ENCODE peak calls at places on chromosomes 3 and 15, in six cellular contexts. One of them, this sample, is unnamed. For H3K4me1, the result is how much of the 10 kb centered on the place peaks cover.

GRCh38 chr15:101702077-101702476 is 22.2 kb downstream of the TARS3 start:
- DNase-seq in ovary: no peak
- DNase-seq in stomach: no peak
- DNase-seq in adrenal gland: no peak
- DNase-seq in sigmoid colon: no peak
- DNase-seq in HepG2: no peak
- DNase-seq in this sample: no peak

GRCh38 chr3:177357352-177358084 is 160.2 kb upstream of the TBL1XR1 start:
- DNase-seq in ovary: no peak
- DNase-seq in stomach: peak
- DNase-seq in adrenal gland: peak
- DNase-seq in sigmoid colon: no peak
- DNase-seq in HepG2: peak
- DNase-seq in this sample: no peak

GRCh38 chr3:149489060-149489690 is 14.7 kb downstream of the TM4SF4 start:
- DNase-seq in ovary: no peak
- DNase-seq in stomach: no peak
- DNase-seq in adrenal gland: no peak
- DNase-seq in sigmoid colon: no peak
- DNase-seq in HepG2: no peak
- DNase-seq in this sample: no peak

GRCh38 chr3:111961461-111962269 is 17.2 kb upstream of the ABHD10 start:
- DNase-seq in ovary: no peak
- DNase-seq in stomach: no peak
- DNase-seq in adrenal gland: no peak
- DNase-seq in sigmoid colon: no peak
- DNase-seq in HepG2: no peak
- DNase-seq in this sample: no peak

GRCh38 chr3:71658131-71658530 is 67.1 kb downstream of the EIF4E3 start:
- DNase-seq in ovary: peak
- DNase-seq in stomach: peak
- DNase-seq in adrenal gland: peak
- DNase-seq in sigmoid colon: peak
- DNase-seq in HepG2: no peak
- DNase-seq in this sample: no peak

GRCh38 chr3:56119575-56120349 is 348.5 kb downstream of the ERC2 start:
- DNase-seq in ovary: peak
- DNase-seq in stomach: no peak
- DNase-seq in adrenal gland: peak
- DNase-seq in sigmoid colon: peak
- DNase-seq in HepG2: no peak
- DNase-seq in this sample: no peak

GRCh38 chr3:50150404-50150750 is 4.7 kb upstream of the SEMA3F start:
- DNase-seq in ovary: no peak
- DNase-seq in stomach: no peak
- DNase-seq in adrenal gland: no peak
- DNase-seq in sigmoid colon: no peak
- DNase-seq in HepG2: no peak
- DNase-seq in this sample: no peak

GRCh38 chr15:98720577-98720976 is 72.2 kb downstream of the IGF1R start:
- DNase-seq in ovary: no peak
- DNase-seq in stomach: no peak
- DNase-seq in adrenal gland: no peak
- DNase-seq in sigmoid colon: no peak
- DNase-seq in HepG2: no peak
- DNase-seq in this sample: no peak

GRCh38 chr3:160691151-160691550 is 14.2 kb downstream of the ARL14 start:
- DNase-seq in ovary: no peak
- DNase-seq in stomach: no peak
- DNase-seq in adrenal gland: no peak
- DNase-seq in sigmoid colon: no peak
- DNase-seq in HepG2: no peak
- DNase-seq in this sample: no peak

GRCh38 chr3:89025185-89025584 is 82.2 kb upstream of the EPHA3 start:
- DNase-seq in ovary: no peak
- DNase-seq in stomach: no peak
- DNase-seq in adrenal gland: no peak
- DNase-seq in sigmoid colon: no peak
- DNase-seq in HepG2: no peak
- DNase-seq in this sample: no peak

GRCh38 chr15:98853161-98853560 is 154.4 kb downstream of the PGPEP1L start:
- DNase-seq in ovary: peak
- DNase-seq in stomach: peak
- DNase-seq in adrenal gland: peak
- DNase-seq in sigmoid colon: peak
- DNase-seq in HepG2: peak
- DNase-seq in this sample: peak

GRCh38 chr3:194148383-194148782 is 12.4 kb downstream of the HES1 start:
- DNase-seq in ovary: peak
- DNase-seq in stomach: peak
- DNase-seq in adrenal gland: peak
- DNase-seq in sigmoid colon: no peak
- DNase-seq in HepG2: no peak
- DNase-seq in this sample: no peak

GRCh38 chr3:187669675-187670504 is at the start of gene SST:
- DNase-seq in ovary: peak
- DNase-seq in stomach: peak
- DNase-seq in adrenal gland: peak
- DNase-seq in sigmoid colon: no peak
- DNase-seq in HepG2: peak
- DNase-seq in this sample: no peak

GRCh38 chr3:50661321-50661837 is 13.3 kb upstream of the DOCK3 start:
- DNase-seq in ovary: peak
- DNase-seq in stomach: no peak
- DNase-seq in adrenal gland: no peak
- DNase-seq in sigmoid colon: no peak
- DNase-seq in HepG2: no peak
- DNase-seq in this sample: no peak

GRCh38 chr3:124967964-124968363 is 33.4 kb upstream of the MUC13 start:
- DNase-seq in ovary: no peak
- DNase-seq in stomach: no peak
- DNase-seq in adrenal gland: no peak
- DNase-seq in sigmoid colon: no peak
- DNase-seq in HepG2: no peak
- DNase-seq in this sample: no peak

GRCh38 chr15:65083262-65083701 is 6.7 kb downstream of the KBTBD13 start:
- DNase-seq in ovary: no peak
- DNase-seq in stomach: no peak
- DNase-seq in adrenal gland: no peak
- DNase-seq in sigmoid colon: peak
- DNase-seq in HepG2: no peak
- DNase-seq in this sample: no peak

GRCh38 chr15:91885714-91886265 is 32.3 kb downstream of the SLCO3A1 start:
- DNase-seq in ovary: no peak
- DNase-seq in stomach: no peak
- DNase-seq in adrenal gland: no peak
- DNase-seq in sigmoid colon: no peak
- DNase-seq in HepG2: no peak
- DNase-seq in this sample: no peak

GRCh38 chr15:40289140-40289775 is 6.4 kb upstream of the ANKRD63 start:
- DNase-seq in ovary: no peak
- DNase-seq in stomach: peak
- DNase-seq in adrenal gland: no peak
- DNase-seq in sigmoid colon: no peak
- DNase-seq in HepG2: no peak
- DNase-seq in this sample: no peak

GRCh38 chr15:93515256-93516044 is 426.4 kb upstream of the RGMA start:
- DNase-seq in ovary: no peak
- DNase-seq in stomach: no peak
- DNase-seq in adrenal gland: peak
- DNase-seq in sigmoid colon: peak
- DNase-seq in HepG2: no peak
- DNase-seq in this sample: no peak
- TF ChIP-seq CTCF in ovary: no peak
- TF ChIP-seq CTCF in stomach: no peak
- TF ChIP-seq CTCF in adrenal gland: no peak
- TF ChIP-seq CTCF in sigmoid colon: no peak
- TF ChIP-seq CTCF in HepG2: no peak
- TF ChIP-seq CTCF in this sample: no peak

GRCh38 chr15:72227192-72227586 is 3.8 kb downstream of the PKM start:
- DNase-seq in ovary: no peak
- DNase-seq in stomach: no peak
- DNase-seq in adrenal gland: peak
- DNase-seq in sigmoid colon: no peak
- DNase-seq in HepG2: peak
- DNase-seq in this sample: no peak
- TF ChIP-seq POLR2A in ovary: no peak
- TF ChIP-seq POLR2A in stomach: no peak
- TF ChIP-seq POLR2A in adrenal gland: peak
- TF ChIP-seq POLR2A in sigmoid colon: no peak
- TF ChIP-seq POLR2A in HepG2: no peak
- TF ChIP-seq POLR2A in this sample: no peak

GRCh38 chr3:4981688-4982494 is 2.7 kb downstream of the BHLHE40 start:
- DNase-seq in ovary: no peak
- DNase-seq in stomach: no peak
- DNase-seq in adrenal gland: peak
- DNase-seq in sigmoid colon: no peak
- DNase-seq in HepG2: peak
- DNase-seq in this sample: no peak

GRCh38 chr3:4981160-4981687 is 2.0 kb downstream of the BHLHE40 start:
- DNase-seq in ovary: no peak
- DNase-seq in stomach: no peak
- DNase-seq in adrenal gland: no peak
- DNase-seq in sigmoid colon: no peak
- DNase-seq in HepG2: no peak
- DNase-seq in this sample: no peak

GRCh38 chr3:4984511-4984864 is 5.3 kb downstream of the BHLHE40 start:
- DNase-seq in ovary: no peak
- DNase-seq in stomach: no peak
- DNase-seq in adrenal gland: peak
- DNase-seq in sigmoid colon: no peak
- DNase-seq in HepG2: no peak
- DNase-seq in this sample: no peak

GRCh38 chr3:4983739-4984510 is 4.7 kb downstream of the BHLHE40 start:
- DNase-seq in ovary: peak
- DNase-seq in stomach: peak
- DNase-seq in adrenal gland: peak
- DNase-seq in sigmoid colon: no peak
- DNase-seq in HepG2: no peak
- DNase-seq in this sample: peak

DNA sequence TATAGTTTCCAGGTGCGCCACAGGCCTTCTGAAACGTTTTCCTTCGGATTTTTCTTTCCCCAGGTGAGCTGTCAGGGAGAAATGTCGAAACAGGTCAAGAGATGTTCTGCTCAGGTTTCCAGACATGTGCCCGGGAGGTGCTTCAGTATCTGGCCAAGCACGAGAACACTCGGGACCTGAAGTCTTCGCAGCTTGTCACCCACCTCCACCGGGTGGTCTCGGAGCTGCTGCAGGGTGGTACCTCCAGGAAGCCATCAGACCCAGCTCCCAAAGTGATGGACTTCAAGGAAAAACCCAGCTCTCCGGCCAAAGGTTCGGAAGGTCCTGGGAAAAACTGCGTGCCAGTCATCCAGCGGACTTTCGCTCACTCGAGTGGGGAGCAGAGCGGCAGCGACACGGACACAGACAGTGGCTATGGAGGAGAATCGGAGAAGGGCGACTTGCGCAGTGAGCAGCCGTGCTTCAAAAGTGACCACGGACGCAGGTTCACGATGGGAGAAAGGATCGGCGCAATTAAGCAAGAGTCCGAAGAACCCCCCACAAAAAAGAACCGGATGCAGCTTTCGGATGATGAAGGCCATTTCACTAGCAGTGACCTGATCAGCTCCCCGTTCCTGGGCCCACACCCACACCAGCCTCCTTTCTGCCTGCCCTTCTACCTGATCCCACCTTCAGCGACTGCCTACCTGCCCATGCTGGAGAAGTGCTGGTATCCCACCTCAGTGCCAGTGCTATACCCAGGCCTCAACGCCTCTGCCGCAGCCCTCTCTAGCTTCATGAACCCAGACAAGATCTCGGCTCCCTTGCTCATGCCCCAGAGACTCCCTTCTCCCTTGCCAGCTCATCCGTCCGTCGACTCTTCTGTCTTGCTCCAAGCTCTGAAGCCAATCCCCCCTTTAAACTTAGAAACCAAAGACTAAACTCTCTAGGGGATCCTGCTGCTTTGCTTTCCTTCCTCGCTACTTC is 3.8 kb downstream of the BHLHE40 start:
- DNase-seq in ovary: peak
- DNase-seq in stomach: no peak
- DNase-seq in adrenal gland: peak
- DNase-seq in sigmoid colon: no peak
- DNase-seq in HepG2: no peak
- DNase-seq in this sample: no peak
- H3K4me1 ChIP-seq in ovary: under half
- H3K4me1 ChIP-seq in stomach: half or more
- H3K4me1 ChIP-seq in adrenal gland: under half
- H3K4me1 ChIP-seq in sigmoid colon: half or more
- H3K4me1 ChIP-seq in HepG2: under half
- H3K4me1 ChIP-seq in this sample: under half

GRCh38 chr3:143972155-143972494 is 502 bp downstream of the DIPK2A start:
- DNase-seq in ovary: no peak
- DNase-seq in stomach: no peak
- DNase-seq in adrenal gland: no peak
- DNase-seq in sigmoid colon: no peak
- DNase-seq in HepG2: no peak
- DNase-seq in this sample: no peak

GRCh38 chr3:143971367-143972154 is at the start of gene DIPK2A:
- DNase-seq in ovary: peak
- DNase-seq in stomach: peak
- DNase-seq in adrenal gland: peak
- DNase-seq in sigmoid colon: peak
- DNase-seq in HepG2: peak
- DNase-seq in this sample: peak

GRCh38 chr3:143974181-143974876 is 2.7 kb downstream of the DIPK2A start:
- DNase-seq in ovary: no peak
- DNase-seq in stomach: no peak
- DNase-seq in adrenal gland: no peak
- DNase-seq in sigmoid colon: no peak
- DNase-seq in HepG2: no peak
- DNase-seq in this sample: no peak

GRCh38 chr3:143973352-143974021 is 1.9 kb downstream of the DIPK2A start:
- DNase-seq in ovary: no peak
- DNase-seq in stomach: no peak
- DNase-seq in adrenal gland: peak
- DNase-seq in sigmoid colon: no peak
- DNase-seq in HepG2: peak
- DNase-seq in this sample: no peak

DNA sequence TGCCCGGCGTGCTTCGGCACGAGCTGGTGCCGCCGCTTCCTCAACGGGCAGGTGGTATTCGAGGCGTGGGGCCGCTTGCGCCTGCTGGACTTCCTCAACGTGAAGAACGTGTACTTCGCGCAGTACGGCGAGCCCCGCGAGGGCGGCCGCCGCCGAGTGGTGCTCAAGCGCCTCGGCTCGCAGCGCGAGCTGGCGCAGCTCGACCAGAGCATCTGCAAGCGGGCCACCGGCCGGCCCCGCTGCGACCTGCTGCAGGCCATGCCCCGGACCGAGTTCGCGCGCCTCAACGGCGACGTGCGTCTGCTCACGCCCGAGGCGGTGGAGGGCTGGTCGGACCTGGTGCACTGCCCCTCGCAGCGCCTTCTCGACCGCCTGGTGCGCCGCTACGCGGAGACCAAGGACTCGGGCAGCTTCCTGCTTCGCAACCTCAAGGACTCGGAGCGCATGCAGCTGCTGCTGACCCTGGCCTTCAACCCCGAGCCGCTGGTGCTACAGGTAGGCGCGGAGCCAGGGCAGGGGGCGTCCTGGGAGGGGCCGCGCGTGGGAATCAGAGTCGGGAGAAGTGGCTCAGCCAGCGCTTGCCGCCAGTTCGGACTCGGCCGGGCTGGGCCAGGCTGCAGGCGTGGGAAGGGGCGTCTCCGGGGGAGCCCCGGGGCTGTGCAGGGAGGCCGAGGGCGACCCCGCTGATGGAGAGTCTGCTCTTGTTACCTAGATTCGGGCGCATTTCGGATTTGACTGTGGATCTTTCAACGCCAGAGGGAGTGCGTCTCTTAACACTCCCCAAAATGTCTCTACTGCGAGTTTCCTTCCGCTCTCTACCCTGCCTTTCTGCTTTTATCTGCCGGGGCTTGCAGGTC is 1.1 kb downstream of the DIPK2A start:
- DNase-seq in ovary: peak
- DNase-seq in stomach: peak
- DNase-seq in adrenal gland: peak
- DNase-seq in sigmoid colon: peak
- DNase-seq in HepG2: peak
- DNase-seq in this sample: peak
- TF ChIP-seq CTCF in ovary: no peak
- TF ChIP-seq CTCF in stomach: no peak
- TF ChIP-seq CTCF in adrenal gland: peak
- TF ChIP-seq CTCF in sigmoid colon: peak
- TF ChIP-seq CTCF in HepG2: peak
- TF ChIP-seq CTCF in this sample: peak

This sample was measured in esophagus squamous epithelium.